ENCODE peak calls at places on chromosomes 6 and 20, in four cellular contexts. S, M, A and K are unnamed samples.

GRCh38 chr6:40555092-40555491 is 32.1 kb downstream of the LRFN2 start:
- DNase-seq in S (no peak), M (no peak), A (no peak), K (no peak)

GRCh38 chr20:38217791-38218565 is 42.6 kb downstream of the KIAA1755 start:
- DNase-seq in S (peak), M (no peak), A (peak), K (no peak)

GRCh38 chr6:37709250-37709931 is 11.7 kb upstream of the MDGA1 start:
- DNase-seq in S (no peak), M (no peak), A (no peak), K (no peak)

GRCh38 chr6:96015321-96015790 is 418 bp upstream of the FUT9 start:
- DNase-seq in S (no peak), M (peak), A (peak), K (no peak)

GRCh38 chr6:133964052-133964451 is 11.0 kb downstream of the TBPL1 start:
- DNase-seq in S (no peak), M (no peak), A (no peak), K (no peak)

GRCh38 chr6:148085651-148086321 is 256.9 kb upstream of the SASH1 start:
- DNase-seq in S (no peak), M (no peak), A (no peak), K (no peak)

GRCh38 chr20:8914421-8914820 is 154.5 kb upstream of the PLCB4 start:
- DNase-seq in S (no peak), M (no peak), A (no peak), K (no peak)

GRCh38 chr6:38103921-38104320 is 284.4 kb downstream of the ZFAND3 start:
- DNase-seq in S (no peak), M (no peak), A (no peak), K (no peak)

GRCh38 chr20:63951398-63952209 is 4.6 kb downstream of the UCKL1 start:
- DNase-seq in S (no peak), M (no peak), A (no peak), K (peak)

GRCh38 chr20:38195521-38195920 is 30.5 kb upstream of the TGM2 start:
- DNase-seq in S (no peak), M (no peak), A (peak), K (no peak)

GRCh38 chr6:65398851-65399250 is 308.2 kb downstream of the EYS start:
- DNase-seq in S (no peak), M (no peak), A (no peak), K (no peak)

GRCh38 chr6:133447924-133448323 is 206.8 kb downstream of the EYA4 start:
- DNase-seq in S (no peak), M (no peak), A (no peak), K (no peak)

GRCh38 chr6:160505970-160506369 is 157.8 kb downstream of the SLC22A3 start:
- DNase-seq in S (no peak), M (no peak), A (no peak), K (no peak)

DNA sequence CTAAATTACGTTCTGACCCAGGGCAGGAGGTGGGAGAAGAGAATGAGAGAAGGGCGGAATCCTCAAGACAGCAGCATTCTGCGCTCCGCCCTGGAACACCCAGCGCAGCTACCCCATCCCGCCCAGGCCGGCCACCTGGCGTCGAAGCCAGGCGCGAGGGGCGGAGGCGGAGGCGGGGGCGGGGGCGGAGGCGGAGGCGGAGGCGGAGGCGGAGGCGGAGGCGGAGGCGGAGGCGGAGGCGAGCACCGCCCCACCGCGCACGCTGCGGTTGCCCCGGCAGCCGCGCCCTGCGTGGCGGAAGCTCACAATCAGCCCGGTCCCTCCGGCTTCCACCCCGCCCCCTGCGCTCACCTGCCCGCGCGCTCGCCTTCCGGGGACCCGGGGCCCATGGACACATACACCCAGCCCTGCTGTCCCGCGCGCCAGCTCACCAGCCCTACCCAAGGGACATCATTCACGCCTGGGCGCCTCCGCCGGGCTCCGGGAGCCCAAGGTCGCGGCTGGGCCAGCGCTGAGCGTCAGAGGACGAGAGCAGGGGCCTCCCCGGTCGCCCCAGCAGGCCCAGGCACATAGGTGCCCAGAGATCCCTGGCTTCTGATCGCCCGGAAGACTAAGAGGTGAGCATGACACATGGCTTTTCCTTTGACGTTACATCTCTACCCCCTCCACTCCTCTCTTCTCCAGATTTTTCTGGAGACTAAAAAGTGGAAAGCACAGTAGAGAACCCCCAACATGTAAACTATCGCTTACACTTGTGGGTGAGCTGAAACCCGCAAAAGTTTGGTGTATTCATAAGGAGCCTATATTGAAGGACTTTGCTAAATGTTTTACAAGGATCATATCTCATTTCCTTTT is at the start of gene ANKEF1:
- DNase-seq in S (peak), M (peak), A (peak), K (peak)
- TF ChIP-seq POLR2A in S (peak), M (no peak), A (no peak), K (no peak)

GRCh38 chr20:49245921-49246740 is 26.9 kb downstream of the DDX27 start:
- DNase-seq in S (peak), M (no peak), A (no peak), K (no peak)
- TF ChIP-seq POLR2AphosphoS5 in S (peak), M (no peak), A (no peak), K (no peak)

DNA sequence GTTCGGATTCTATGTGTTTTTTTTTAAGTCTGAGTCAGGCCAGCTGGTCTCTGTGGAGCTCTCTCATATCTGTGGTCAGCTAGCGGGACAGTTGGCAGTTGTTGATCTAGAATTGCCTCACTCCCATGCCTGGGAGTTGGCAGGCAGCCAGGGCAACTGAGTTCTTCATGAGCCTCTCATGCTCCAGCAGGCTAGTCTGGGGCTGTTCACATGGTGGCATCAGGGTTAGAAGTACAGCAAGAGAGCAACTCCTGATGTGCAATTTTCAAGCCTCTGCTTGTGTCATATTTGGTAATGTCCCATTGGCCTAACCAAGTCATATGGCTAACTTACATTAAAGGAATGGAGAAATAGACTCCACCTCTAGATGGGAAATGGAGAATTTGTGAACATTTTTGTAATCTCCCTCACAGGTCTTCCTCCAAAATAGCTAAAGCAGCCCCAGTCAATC is 6.7 kb upstream of the IFT52 start:
- DNase-seq in S (peak), M (peak), A (no peak), K (peak)
- TF ChIP-seq POLR2A in S (no peak), M (no peak), A (no peak), K (no peak)

DNA sequence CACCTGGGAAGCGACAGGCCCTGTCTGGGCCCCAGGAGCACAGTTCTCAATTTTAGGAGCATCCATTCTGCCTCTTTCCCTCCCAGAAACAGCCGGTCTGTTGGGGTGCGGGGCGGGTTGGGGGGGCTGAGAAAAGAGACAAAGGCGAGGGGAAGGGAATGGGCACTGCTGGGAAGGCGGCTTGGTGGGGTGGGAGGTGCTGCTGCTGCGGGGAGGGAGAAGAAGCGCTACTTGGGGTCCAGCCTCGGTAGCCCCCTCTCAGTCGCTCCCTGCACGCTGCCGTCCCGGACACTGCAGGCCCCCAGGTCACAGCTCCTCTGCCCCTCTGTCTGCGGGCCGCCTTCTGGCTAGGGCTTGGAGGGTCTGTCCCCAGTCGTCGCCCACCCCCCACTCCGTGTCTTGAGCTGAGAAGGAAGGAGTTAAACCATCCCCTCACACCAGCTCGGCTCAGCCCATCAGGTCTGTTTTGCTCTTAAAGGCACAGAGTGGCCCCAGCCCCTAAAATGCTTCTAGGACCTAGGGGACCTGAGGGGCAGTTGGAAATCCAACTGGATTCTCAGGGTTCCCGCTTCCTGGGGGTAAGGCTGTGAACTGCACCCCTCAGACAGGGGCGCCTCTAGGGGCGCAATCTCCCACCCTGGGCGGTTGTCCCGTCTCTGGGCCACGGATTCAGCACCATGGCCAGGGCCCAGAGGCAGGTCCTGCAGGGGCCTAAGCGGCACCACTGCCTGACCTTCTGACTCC is 740 bp downstream of the GDAP1L1 start:
- DNase-seq in S (peak), M (no peak), A (no peak), K (peak)
- TF ChIP-seq POLR2AphosphoS5 in S (no peak), M (no peak), A (no peak), K (no peak)

GRCh38 chr20:34709044-34709835 is 5.1 kb downstream of the TP53INP2 start:
- DNase-seq in S (no peak), M (peak), A (peak), K (peak)
- TF ChIP-seq POLR2A in S (peak), M (no peak), A (no peak), K (peak)

GRCh38 chr20:53748821-53749402 is 155.3 kb upstream of the ZNF217 start:
- DNase-seq in S (no peak), M (no peak), A (no peak), K (no peak)
- TF ChIP-seq POLR2AphosphoS5 in S (no peak), M (no peak), A (no peak), K (no peak)

DNA sequence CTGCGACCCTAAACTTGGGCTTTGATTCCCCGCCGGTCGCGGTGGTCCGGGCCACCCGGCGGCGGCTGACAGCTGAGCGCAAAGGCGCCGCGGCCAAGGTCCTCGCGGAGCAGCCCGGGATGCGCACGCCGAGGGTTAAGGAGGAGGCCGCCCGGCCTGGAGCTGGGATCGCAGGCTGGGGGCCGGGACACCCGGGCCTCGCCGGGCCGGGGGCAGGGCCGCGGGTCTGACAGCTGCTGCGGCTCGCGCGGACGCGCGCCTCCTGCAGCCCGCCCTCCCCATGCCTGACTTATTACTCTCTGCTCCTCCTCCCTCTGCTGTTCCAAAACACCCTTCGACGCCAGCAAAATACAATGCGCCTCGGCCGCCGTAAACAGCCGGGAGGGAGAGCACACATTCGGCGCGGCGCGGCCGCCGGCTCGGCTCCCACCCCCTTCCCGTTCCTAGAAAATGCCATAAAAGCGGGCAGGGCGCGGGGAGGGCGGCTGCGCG is 743 bp downstream of the BACH2 start:
- DNase-seq in S (no peak), M (peak), A (peak), K (peak)
- TF ChIP-seq POLR2A in S (no peak), M (no peak), A (no peak), K (no peak)

GRCh38 chr6:44471271-44471981 is 83.9 kb downstream of the CDC5L start:
- DNase-seq in S (no peak), M (no peak), A (no peak), K (peak)
- TF ChIP-seq POLR2AphosphoS5 in S (no peak), M (no peak), A (no peak), K (no peak)